ENCODE peak calls at places on chromosomes 11 and 22, in four cellular contexts. One of them, this sample, is unnamed.

GRCh38 chr11:45052361-45052760 is 94.1 kb upstream of the PRDM11 start:
- DNase-seq in GM12878: no peak
- DNase-seq in K562: no peak
- DNase-seq in HepG2: no peak
- DNase-seq in this sample: no peak

GRCh38 chr11:58958500-58958899 is 19.2 kb downstream of the GLYATL1 start:
- DNase-seq in GM12878: peak
- DNase-seq in K562: peak
- DNase-seq in HepG2: peak
- DNase-seq in this sample: peak

GRCh38 chr22:39498368-39498767 is 3.7 kb upstream of the MIEF1 start:
- DNase-seq in GM12878: no peak
- DNase-seq in K562: no peak
- DNase-seq in HepG2: no peak
- DNase-seq in this sample: no peak

GRCh38 chr11:123653997-123654565 is 343 bp downstream of the SCN3B start:
- DNase-seq in GM12878: no peak
- DNase-seq in K562: peak
- DNase-seq in HepG2: no peak
- DNase-seq in this sample: peak

GRCh38 chr11:88041679-88042078 is 133.6 kb downstream of the RAB38 start:
- DNase-seq in GM12878: no peak
- DNase-seq in K562: no peak
- DNase-seq in HepG2: no peak
- DNase-seq in this sample: no peak

GRCh38 chr11:16839821-16840220 is 101.4 kb downstream of the C11orf58 start:
- DNase-seq in GM12878: no peak
- DNase-seq in K562: no peak
- DNase-seq in HepG2: no peak
- DNase-seq in this sample: no peak

GRCh38 chr11:71060358-71060757 is 192.0 kb downstream of the SHANK2 start:
- DNase-seq in GM12878: no peak
- DNase-seq in K562: no peak
- DNase-seq in HepG2: no peak
- DNase-seq in this sample: no peak

GRCh38 chr11:95512177-95512576 is 277.4 kb downstream of the FAM76B start:
- DNase-seq in GM12878: no peak
- DNase-seq in K562: no peak
- DNase-seq in HepG2: no peak
- DNase-seq in this sample: no peak

GRCh38 chr11:35216962-35217667 is 78.1 kb downstream of the CD44 start:
- DNase-seq in GM12878: no peak
- DNase-seq in K562: no peak
- DNase-seq in HepG2: peak
- DNase-seq in this sample: no peak

GRCh38 chr11:35014352-35014751 is 97.9 kb downstream of the PDHX start:
- DNase-seq in GM12878: no peak
- DNase-seq in K562: no peak
- DNase-seq in HepG2: no peak
- DNase-seq in this sample: no peak

GRCh38 chr22:24398409-24398808 is 29.0 kb upstream of the ADORA2A start:
- DNase-seq in GM12878: no peak
- DNase-seq in K562: no peak
- DNase-seq in HepG2: no peak
- DNase-seq in this sample: no peak

GRCh38 chr11:79025622-79026021 is 415.2 kb downstream of the TENM4 start:
- DNase-seq in GM12878: no peak
- DNase-seq in K562: no peak
- DNase-seq in HepG2: no peak
- DNase-seq in this sample: no peak

GRCh38 chr11:68340784-68341556 is 28.6 kb downstream of the LRP5 start:
- DNase-seq in GM12878: peak
- DNase-seq in K562: no peak
- DNase-seq in HepG2: no peak
- DNase-seq in this sample: no peak

GRCh38 chr11:107566569-107566968 is 1.0 kb upstream of the ALKBH8 start:
- DNase-seq in GM12878: no peak
- DNase-seq in K562: peak
- DNase-seq in HepG2: no peak
- DNase-seq in this sample: no peak

GRCh38 chr11:126185200-126186030 is 26.0 kb downstream of the RPUSD4 start:
- DNase-seq in GM12878: no peak
- DNase-seq in K562: no peak
- DNase-seq in HepG2: peak
- DNase-seq in this sample: no peak

GRCh38 chr11:45607995-45608394 is 57.4 kb downstream of the CHST1 start:
- DNase-seq in GM12878: no peak
- DNase-seq in K562: no peak
- DNase-seq in HepG2: no peak
- DNase-seq in this sample: no peak

GRCh38 chr22:16932577-16932976 is 75.4 kb downstream of the GAB4 start:
- DNase-seq in GM12878: no peak
- DNase-seq in K562: no peak
- DNase-seq in HepG2: peak
- DNase-seq in this sample: no peak

GRCh38 chr11:113178671-113179070 is 135.7 kb upstream of the TTC12 start:
- DNase-seq in GM12878: no peak
- DNase-seq in K562: no peak
- DNase-seq in HepG2: no peak
- DNase-seq in this sample: no peak

DNA sequence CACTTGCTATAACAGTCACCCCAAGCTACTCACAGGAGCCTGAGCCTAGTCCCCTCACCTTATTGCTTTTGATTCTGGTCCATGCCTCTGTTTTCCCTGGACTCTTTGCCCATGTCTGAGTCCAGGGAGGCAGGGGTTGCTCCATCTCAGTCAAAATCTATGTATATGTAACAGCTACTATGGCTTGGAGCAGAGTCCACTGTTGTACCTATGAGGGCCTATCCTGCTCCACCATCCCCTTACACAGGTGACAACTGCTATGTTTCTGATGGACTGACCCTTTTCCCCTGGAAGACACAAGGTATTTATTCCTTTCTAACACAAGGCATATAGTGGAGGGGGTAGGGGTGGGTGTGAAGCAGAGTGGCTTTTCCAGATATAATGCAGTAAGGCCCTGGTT is 119.6 kb downstream of the VPREB1 start:
- DNase-seq in GM12878: no peak
- DNase-seq in K562: no peak
- DNase-seq in HepG2: no peak
- DNase-seq in this sample: no peak
- TF ChIP-seq BHLHE40 in GM12878: no peak
- TF ChIP-seq BHLHE40 in K562: no peak
- TF ChIP-seq BHLHE40 in HepG2: no peak
- TF ChIP-seq BHLHE40 in this sample: no peak

DNA sequence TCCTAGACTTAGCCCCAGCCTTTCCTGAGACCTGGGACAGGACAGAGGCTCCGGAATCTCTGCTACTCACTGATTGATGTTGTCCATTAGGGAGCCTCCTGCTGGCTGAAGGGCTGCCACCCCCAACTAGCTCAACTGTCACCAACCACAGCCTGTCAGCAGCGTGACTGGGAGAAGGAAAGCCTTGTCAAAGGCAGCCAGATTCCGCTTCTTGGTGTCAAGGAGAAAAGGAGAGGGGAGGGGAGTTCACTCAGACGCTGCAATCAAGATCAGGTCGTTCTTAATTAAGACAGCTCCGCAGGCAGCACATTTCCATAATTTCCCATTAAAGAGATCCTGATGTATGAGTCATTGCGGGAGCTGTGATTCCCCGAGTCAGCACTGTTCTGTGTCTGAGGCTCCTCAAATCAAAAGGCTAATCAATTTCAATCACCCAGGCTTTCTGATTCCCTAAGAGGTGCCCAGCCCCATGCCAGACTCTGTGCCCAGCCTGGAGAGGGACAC is 152.8 kb upstream of the ZBED5 start:
- DNase-seq in GM12878: no peak
- DNase-seq in K562: peak
- DNase-seq in HepG2: peak
- DNase-seq in this sample: peak
- TF ChIP-seq SP1 in GM12878: no peak
- TF ChIP-seq SP1 in K562: no peak
- TF ChIP-seq SP1 in HepG2: no peak
- TF ChIP-seq SP1 in this sample: no peak

GRCh38 chr11:47991266-47991830 is 11.0 kb downstream of the PTPRJ start:
- DNase-seq in GM12878: no peak
- DNase-seq in K562: no peak
- DNase-seq in HepG2: no peak
- DNase-seq in this sample: no peak
- TF ChIP-seq BHLHE40 in GM12878: no peak
- TF ChIP-seq BHLHE40 in K562: no peak
- TF ChIP-seq BHLHE40 in HepG2: no peak
- TF ChIP-seq BHLHE40 in this sample: no peak

GRCh38 chr22:37893583-37893983 is 12.5 kb upstream of the MICALL1 start:
- DNase-seq in GM12878: no peak
- DNase-seq in K562: no peak
- DNase-seq in HepG2: peak
- DNase-seq in this sample: no peak
- TF ChIP-seq SP1 in GM12878: no peak
- TF ChIP-seq SP1 in K562: no peak
- TF ChIP-seq SP1 in HepG2: no peak
- TF ChIP-seq SP1 in this sample: no peak

GRCh38 chr11:112017538-112017937 is 7.7 kb upstream of the DLAT start:
- DNase-seq in GM12878: no peak
- DNase-seq in K562: no peak
- DNase-seq in HepG2: peak
- DNase-seq in this sample: no peak
- TF ChIP-seq BHLHE40 in GM12878: no peak
- TF ChIP-seq BHLHE40 in K562: no peak
- TF ChIP-seq BHLHE40 in HepG2: no peak
- TF ChIP-seq BHLHE40 in this sample: no peak

This sample was measured in HEK293T.